ENCODE peak calls at places on chromosomes 2 and 18, in eight cellular contexts. M is stimulated activated CD4-positive, alpha-beta T cell treated with anti-CD3 and anti-CD28 coated beads, Interleukin-15, amount 100 ng/mL, for 48 hours; V is cardiac muscle cell; S is DMS153; U is activated naive CD8-positive, alpha-beta T cell treated with anti-CD3 and anti-CD28 coated beads, Interleukin-2, amount 50 U/mL, for 24 hours; L is HTR-8/SVneo; O is GM04504; E is fibroblast of pulmonary artery. R is an unnamed sample.

GRCh38 chr18:25321869-25322268 is 30.1 kb downstream of the ZNF521 start:
- DNase-seq in M (no peak), V (no peak), S (no peak), U (no peak), L (no peak), O (no peak), E (no peak), R (no peak)

GRCh38 chr2:156340818-156341481 is 8.4 kb upstream of the NR4A2 start:
- DNase-seq in M (no peak), V (no peak), S (no peak), U (peak), L (no peak), O (no peak), E (no peak), R (no peak)

GRCh38 chr2:191740016-191740419 is 62.1 kb downstream of the NABP1 start:
- DNase-seq in M (peak), V (no peak), S (no peak), U (peak), L (no peak), O (no peak), E (no peak), R (no peak)

GRCh38 chr18:70154591-70155194 is 50.8 kb downstream of the RTTN start:
- DNase-seq in M (no peak), V (peak), S (no peak), U (no peak), L (peak), O (peak), E (peak), R (peak)

GRCh38 chr2:15912203-15912602 is 28.1 kb upstream of the MYCN start:
- DNase-seq in M (no peak), V (peak), S (no peak), U (no peak), L (peak), O (no peak), E (peak), R (no peak)

GRCh38 chr2:143604172-143604571 is 475.0 kb downstream of the ARHGAP15 start:
- DNase-seq in M (no peak), V (no peak), S (no peak), U (no peak), L (no peak), O (no peak), E (no peak), R (no peak)

GRCh38 chr2:209470466-209470865 is 46.6 kb downstream of the MAP2 start:
- DNase-seq in M (no peak), V (no peak), S (no peak), U (no peak), L (no peak), O (no peak), E (no peak), R (no peak)

GRCh38 chr18:75406491-75407445 is 20.7 kb downstream of the SMIM21 start:
- DNase-seq in M (no peak), V (peak), S (no peak), U (no peak), L (no peak), O (no peak), E (peak), R (no peak)

GRCh38 chr2:146853741-146854444 is 990.9 kb upstream of the ACVR2A start:
- DNase-seq in M (no peak), V (no peak), S (no peak), U (no peak), L (peak), O (no peak), E (peak), R (no peak)

R was measured in AG09319.